ENCODE peak calls at places on chromosomes 3 and 15, in six cellular contexts. Z is neural crest cell; B is stimulated activated naive B cell treated with anti-CD40 and anti-IgM and Interleukin-4, amounts not matched to agents 10 μg/mL and 1 μg/mL and 100 μg/mL, for 72 hours; J is left kidney; L is pons; U is stimulated activated CD4-positive, alpha-beta T cell treated with anti-CD3 and anti-CD28 coated beads, Interleukin-2, amount 100 ng/mL, for 48 hours. H is an unnamed sample.

GRCh38 chr3:61821823-61822251 is 260.5 kb downstream of the PTPRG start:
- DNase-seq in Z (no peak), B (no peak), J (no peak), L (no peak), U (no peak), H (peak)

GRCh38 chr15:58224068-58224467 is 85.9 kb downstream of the AQP9 start:
- DNase-seq in Z (no peak), B (no peak), J (no peak), L (peak), U (no peak), H (no peak)

GRCh38 chr3:64306745-64307144 is 81.5 kb upstream of the PRICKLE2 start:
- DNase-seq in Z (no peak), B (no peak), J (no peak), L (no peak), U (no peak), H (no peak)

GRCh38 chr3:87207500-87207899 is 19.6 kb upstream of the CHMP2B start:
- DNase-seq in Z (no peak), B (no peak), J (no peak), L (no peak), U (no peak), H (peak)

GRCh38 chr3:149941186-149941585 is 29.5 kb downstream of the PFN2 start:
- DNase-seq in Z (no peak), B (no peak), J (no peak), L (no peak), U (no peak), H (peak)

GRCh38 chr3:127053979-127054378 is 71.1 kb downstream of the PLXNA1 start:
- DNase-seq in Z (no peak), B (no peak), J (no peak), L (no peak), U (no peak), H (no peak)

GRCh38 chr3:188067932-188068331 is 86.0 kb upstream of the LPP start:
- DNase-seq in Z (no peak), B (no peak), J (no peak), L (no peak), U (no peak), H (peak)

GRCh38 chr3:97278506-97278905 is 464.1 kb downstream of the EPHA6 start:
- DNase-seq in Z (no peak), B (no peak), J (no peak), L (no peak), U (no peak), H (no peak)

GRCh38 chr3:52752045-52752660 is 18.6 kb downstream of the NEK4 start:
- DNase-seq in Z (no peak), B (no peak), J (no peak), L (no peak), U (no peak), H (no peak)

GRCh38 chr3:171673951-171674350 is 136.3 kb downstream of the PLD1 start:
- DNase-seq in Z (no peak), B (no peak), J (peak), L (no peak), U (no peak), H (no peak)

GRCh38 chr3:71258526-71258925 is 325.0 kb downstream of the FOXP1 start:
- DNase-seq in Z (no peak), B (no peak), J (no peak), L (no peak), U (no peak), H (peak)

GRCh38 chr3:129536374-129536667 is 6.7 kb upstream of the H1-8 start:
- DNase-seq in Z (no peak), B (no peak), J (no peak), L (no peak), U (no peak), H (no peak)

GRCh38 chr3:155555479-155556065 is 189.3 kb downstream of the PLCH1 start:
- DNase-seq in Z (no peak), B (no peak), J (peak), L (no peak), U (no peak), H (no peak)

GRCh38 chr3:105353485-105354161 is 13.1 kb upstream of the ALCAM start:
- DNase-seq in Z (peak), B (peak), J (peak), L (peak), U (no peak), H (peak)

GRCh38 chr3:46968783-46969428 is 7.6 kb downstream of the CCDC12 start:
- DNase-seq in Z (no peak), B (no peak), J (no peak), L (no peak), U (no peak), H (no peak)

GRCh38 chr15:66115568-66116206 is 137.9 kb downstream of the MEGF11 start:
- DNase-seq in Z (no peak), B (no peak), J (peak), L (no peak), U (peak), H (no peak)

GRCh38 chr15:27495963-27496459 is 525.0 kb downstream of the GABRG3 start:
- DNase-seq in Z (no peak), B (no peak), J (no peak), L (no peak), U (no peak), H (no peak)

GRCh38 chr3:126434264-126434590 is 39.5 kb downstream of the CFAP100 start:
- DNase-seq in Z (no peak), B (no peak), J (no peak), L (no peak), U (no peak), H (no peak)

GRCh38 chr3:71117572-71118247 is 465.8 kb downstream of the FOXP1 start:
- DNase-seq in Z (no peak), B (no peak), J (peak), L (no peak), U (no peak), H (peak)

GRCh38 chr3:118244761-118245160 is 789.9 kb downstream of the IGSF11 start:
- DNase-seq in Z (no peak), B (no peak), J (no peak), L (no peak), U (no peak), H (no peak)

GRCh38 chr3:43194490-43195115 is 88.7 kb upstream of the POMGNT2 start:
- DNase-seq in Z (no peak), B (no peak), J (no peak), L (no peak), U (peak), H (no peak)

GRCh38 chr3:23761440-23761896 is 44.3 kb upstream of the UBE2E1 start:
- DNase-seq in Z (no peak), B (no peak), J (peak), L (no peak), U (no peak), H (peak)

GRCh38 chr3:175150812-175151411 is 291.8 kb downstream of the NAALADL2 start:
- DNase-seq in Z (no peak), B (no peak), J (peak), L (no peak), U (no peak), H (no peak)

GRCh38 chr3:157738441-157738840 is 235.2 kb upstream of the VEPH1 start:
- DNase-seq in Z (no peak), B (no peak), J (no peak), L (no peak), U (no peak), H (no peak)

GRCh38 chr15:40379853-40380252 is 2.7 kb upstream of the KNSTRN start:
- DNase-seq in Z (no peak), B (no peak), J (no peak), L (peak), U (no peak), H (peak)

GRCh38 chr3:8629151-8630021 is 15.2 kb downstream of the SSUH2 start:
- DNase-seq in Z (no peak), B (peak), J (no peak), L (no peak), U (peak), H (peak)

GRCh38 chr3:29183346-29184087 is 97.4 kb upstream of the RBMS3 start:
- DNase-seq in Z (no peak), B (no peak), J (no peak), L (no peak), U (peak), H (peak)

GRCh38 chr15:73517566-73517965 is 74.6 kb downstream of the REC114 start:
- DNase-seq in Z (no peak), B (no peak), J (no peak), L (no peak), U (no peak), H (no peak)

GRCh38 chr15:39553947-39554731 is 26.7 kb upstream of the THBS1 start:
- DNase-seq in Z (no peak), B (no peak), J (no peak), L (no peak), U (no peak), H (no peak)

GRCh38 chr3:118736107-118736506 is 298.5 kb downstream of the IGSF11 start:
- DNase-seq in Z (no peak), B (no peak), J (no peak), L (no peak), U (no peak), H (no peak)

GRCh38 chr3:123089611-123090301 is 22.9 kb downstream of the PDIA5 start:
- DNase-seq in Z (no peak), B (no peak), J (no peak), L (peak), U (no peak), H (no peak)

GRCh38 chr3:193010191-193010590 is 92.5 kb upstream of the MB21D2 start:
- DNase-seq in Z (no peak), B (no peak), J (no peak), L (peak), U (no peak), H (peak)

GRCh38 chr3:89314454-89314853 is 207.0 kb downstream of the EPHA3 start:
- DNase-seq in Z (no peak), B (no peak), J (peak), L (peak), U (no peak), H (no peak)

GRCh38 chr3:39794880-39795279 is 14.5 kb upstream of the MYRIP start:
- DNase-seq in Z (no peak), B (no peak), J (no peak), L (no peak), U (no peak), H (no peak)

GRCh38 chr3:53493618-53493996 is 804 bp upstream of the CACNA1D start:
- DNase-seq in Z (no peak), B (no peak), J (no peak), L (no peak), U (no peak), H (no peak)

GRCh38 chr3:121463745-121464144 is 82.0 kb downstream of the POLQ start:
- DNase-seq in Z (no peak), B (no peak), J (no peak), L (no peak), U (no peak), H (no peak)

GRCh38 chr3:117735481-117736101 is 1026.0 kb downstream of the TUSC7 start:
- DNase-seq in Z (no peak), B (no peak), J (peak), L (no peak), U (no peak), H (peak)

GRCh38 chr15:58698887-58699641 is 50.4 kb downstream of the ADAM10 start:
- DNase-seq in Z (no peak), B (no peak), J (no peak), L (no peak), U (no peak), H (no peak)

GRCh38 chr3:127173516-127174166 is 19.3 kb upstream of the PRR23E start:
- DNase-seq in Z (no peak), B (no peak), J (no peak), L (no peak), U (no peak), H (no peak)

H was measured in EL.